ENCODE peak calls at places on chromosomes 7 and 10, in eight cellular contexts. M, O, X, H, W, A, U and D are unnamed samples.

GRCh38 chr7:129830949-129831348 is 121.8 kb downstream of the UBE2H start:
- DNase-seq in M (no peak), O (no peak), X (no peak), H (no peak), W (no peak), A (peak; percentile 54), U (no peak), D (no peak)

GRCh38 chr7:106421181-106421762 is 136.5 kb upstream of the NAMPT start:
- DNase-seq in M (peak; percentile 79), O (peak; percentile 93), X (peak; percentile 76), H (peak; percentile 94), W (peak; percentile 100), A (peak; percentile 79), U (peak; percentile 98), D (no peak)

GRCh38 chr10:33749809-33750208 is 415.3 kb upstream of the NRP1 start:
- DNase-seq in M (no peak), O (no peak), X (no peak), H (no peak), W (no peak), A (no peak), U (no peak), D (no peak)

GRCh38 chr10:2782265-2782664 is 285.1 kb upstream of the PFKP start:
- DNase-seq in M (no peak), O (no peak), X (no peak), H (no peak), W (no peak), A (no peak), U (no peak), D (no peak)

GRCh38 chr10:62589689-62590088 is 214.8 kb upstream of the ADO start:
- DNase-seq in M (no peak), O (no peak), X (no peak), H (no peak), W (peak; percentile 50), A (no peak), U (no peak), D (no peak)

GRCh38 chr10:62805139-62806092 is 896 bp downstream of the ADO start:
- DNase-seq in M (peak; percentile 75), O (peak; percentile 87), X (peak; percentile 71), H (peak; percentile 46), W (peak; percentile 39), A (peak; percentile 51), U (peak; percentile 38), D (peak; percentile 11)

GRCh38 chr10:99394256-99394655 is 36.2 kb downstream of the GOT1 start:
- DNase-seq in M (no peak), O (no peak), X (no peak), H (no peak), W (no peak), A (no peak), U (no peak), D (no peak)

GRCh38 chr7:27251513-27252306 is 9.1 kb downstream of the EVX1 start:
- DNase-seq in M (no peak), O (no peak), X (no peak), H (no peak), W (no peak), A (no peak), U (no peak), D (no peak)

GRCh38 chr7:131173148-131173890 is 154.4 kb upstream of the MKLN1 start:
- DNase-seq in M (no peak), O (no peak), X (no peak), H (peak; percentile 35), W (no peak), A (no peak), U (no peak), D (no peak)

GRCh38 chr10:43392757-43393156 is 16.2 kb downstream of the HNRNPF start:
- DNase-seq in M (no peak), O (peak; percentile 6), X (no peak), H (no peak), W (no peak), A (no peak), U (no peak), D (no peak)

GRCh38 chr7:12942599-12942998 is 255.2 kb downstream of the ARL4A start:
- DNase-seq in M (no peak), O (no peak), X (no peak), H (peak; percentile 52), W (no peak), A (no peak), U (peak; percentile 24), D (no peak)

GRCh38 chr7:318476-319266 is 28.7 kb downstream of the FOXL3 start:
- DNase-seq in M (peak; percentile 40), O (peak; percentile 35), X (peak; percentile 46), H (no peak), W (no peak), A (no peak), U (no peak), D (no peak)

GRCh38 chr7:101546308-101546936 is 82.7 kb downstream of the MYL10 start:
- DNase-seq in M (peak; percentile 36), O (peak; percentile 24), X (peak; percentile 13), H (no peak), W (no peak), A (no peak), U (no peak), D (no peak)

GRCh38 chr7:8591289-8591688 is 157.9 kb downstream of the NXPH1 start:
- DNase-seq in M (no peak), O (no peak), X (no peak), H (no peak), W (no peak), A (no peak), U (no peak), D (no peak)

GRCh38 chr7:227940-228339 is 35.6 kb downstream of the FAM20C start:
- DNase-seq in M (no peak), O (no peak), X (no peak), H (no peak), W (no peak), A (no peak), U (no peak), D (no peak)

DNA sequence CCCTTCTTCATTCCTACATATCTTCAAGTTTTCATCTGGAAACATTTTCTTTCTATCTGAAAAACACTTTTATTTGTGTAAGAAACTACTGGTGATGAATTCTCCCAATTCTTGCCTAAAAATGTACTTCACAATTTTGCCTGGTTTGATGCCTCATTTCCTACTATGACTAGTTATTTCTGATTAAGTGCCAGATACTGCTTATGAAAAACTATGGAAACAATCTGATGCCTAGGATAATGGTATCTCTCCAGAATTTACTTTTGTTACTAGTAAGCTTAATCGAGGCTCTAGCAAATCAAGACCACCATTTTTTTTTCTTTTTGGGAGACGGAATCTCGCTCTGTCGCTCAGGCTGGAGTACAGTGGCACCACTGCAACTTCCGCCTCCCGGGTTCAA is 31.3 kb downstream of the CACUL1 start:
- DNase-seq in M (no peak), O (no peak), X (no peak), H (peak; percentile 32), W (peak; percentile 65), A (no peak), U (peak; percentile 37), D (no peak)
- TF ChIP-seq CTCF in M (no peak), O (no peak), X (no peak), H (no peak), W (no peak), A (no peak), U (no peak), D (no peak)

DNA sequence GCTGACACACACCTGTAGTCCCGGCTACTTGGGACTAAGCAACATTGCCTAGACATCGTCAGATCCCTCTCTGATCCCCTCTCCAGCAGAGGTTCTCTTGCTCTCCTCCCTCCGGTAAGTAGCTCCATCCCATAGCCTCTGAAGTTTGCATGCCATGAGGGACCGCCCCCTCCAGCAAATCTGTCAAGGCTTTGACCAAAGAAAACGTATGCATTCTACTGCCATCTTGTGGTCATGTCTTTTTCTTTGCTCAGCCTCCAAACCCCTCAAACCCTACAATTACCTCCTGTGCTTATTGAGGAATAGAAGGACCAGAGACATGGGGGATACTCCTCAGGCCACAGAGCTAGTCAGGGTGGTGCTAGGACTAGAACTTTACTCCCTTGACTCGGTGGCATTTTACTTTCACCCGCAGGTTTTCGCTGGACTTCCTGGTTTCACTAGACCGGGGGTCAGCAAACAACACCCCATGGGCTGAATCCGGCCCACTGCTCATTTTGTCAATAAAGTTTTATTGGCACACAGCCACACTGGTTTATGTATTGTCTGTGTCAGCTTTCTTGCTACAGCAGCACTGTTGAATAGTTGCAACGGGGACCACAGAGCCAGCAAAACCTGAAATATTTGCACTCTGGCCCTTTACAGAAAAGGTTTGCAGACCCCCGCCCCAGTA is 202.6 kb upstream of the FOXK1 start:
- DNase-seq in M (no peak), O (no peak), X (no peak), H (peak; percentile 31), W (no peak), A (no peak), U (peak; percentile 66), D (peak; percentile 37)
- TF ChIP-seq CTCF in M (peak; percentile 30), O (peak; percentile 25), X (peak; percentile 38), H (peak; percentile 43), W (no peak), A (no peak), U (peak; percentile 46), D (peak; percentile 48)

GRCh38 chr10:15726042-15726441 is 6.3 kb upstream of the ITGA8 start:
- DNase-seq in M (no peak), O (no peak), X (no peak), H (no peak), W (no peak), A (no peak), U (no peak), D (no peak)
- TF ChIP-seq CTCF in M (no peak), O (no peak), X (no peak), H (no peak), W (no peak), A (no peak), U (no peak), D (no peak)

GRCh38 chr7:90916319-90916718 is 320.2 kb downstream of the CDK14 start:
- DNase-seq in M (no peak), O (no peak), X (no peak), H (no peak), W (peak; percentile 22), A (no peak), U (no peak), D (no peak)

GRCh38 chr7:90918303-90918702 is 322.2 kb downstream of the CDK14 start:
- DNase-seq in M (no peak), O (no peak), X (no peak), H (no peak), W (no peak), A (no peak), U (no peak), D (no peak)

GRCh38 chr7:90920336-90920735 is 324.2 kb downstream of the CDK14 start:
- DNase-seq in M (no peak), O (no peak), X (no peak), H (no peak), W (no peak), A (no peak), U (no peak), D (no peak)

GRCh38 chr7:90919766-90920165 is 323.6 kb downstream of the CDK14 start:
- DNase-seq in M (no peak), O (no peak), X (no peak), H (no peak), W (no peak), A (no peak), U (no peak), D (no peak)

DNA sequence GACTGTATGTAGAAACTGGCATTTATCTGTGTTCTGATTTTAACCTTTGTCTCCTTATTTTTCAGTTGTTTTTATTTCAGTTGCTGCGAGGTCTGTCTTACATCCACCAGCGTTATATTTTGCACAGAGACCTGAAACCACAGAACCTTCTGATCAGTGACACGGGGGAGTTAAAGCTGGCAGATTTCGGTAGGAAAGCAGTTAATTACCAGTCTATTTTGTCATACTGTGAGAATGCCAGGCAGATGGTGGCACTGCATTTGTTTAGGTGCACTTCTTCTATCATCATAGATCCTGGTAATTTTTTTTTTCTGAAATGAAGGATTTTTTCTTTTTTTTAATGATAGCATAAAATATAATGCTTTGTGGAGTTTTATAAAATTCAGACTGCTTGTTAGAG is 321.4 kb downstream of the CDK14 start:
- DNase-seq in M (no peak), O (no peak), X (no peak), H (no peak), W (no peak), A (no peak), U (no peak), D (no peak)
- TF ChIP-seq CTCF in M (no peak), O (no peak), X (no peak), H (no peak), W (no peak), A (no peak), U (no peak), D (no peak)